ENCODE peak calls at places on chromosomes 1 and 21, in four cellular contexts. One of them, this sample, is unnamed.
A peak's percentile ranks its signal among the peaks of the same experiment; 100 is the strongest.

GRCh38 chr1:157111396-157112165 is 12.0 kb upstream of the ETV3L start:
- DNase-seq in mesendoderm: peak; percentile 66
- DNase-seq in ovary: no peak
- DNase-seq in AG04450: no peak
- DNase-seq in this sample: no peak

GRCh38 chr1:173628888-173629287 is 6.2 kb upstream of the TEX50 start:
- DNase-seq in AG04450: no peak
- DNase-seq in ovary: no peak
- DNase-seq in mesendoderm: peak; percentile 26
- DNase-seq in this sample: no peak

GRCh38 chr1:213658508-213658907 is 329.3 kb upstream of the PROX1 start:
- DNase-seq in mesendoderm: no peak
- DNase-seq in AG04450: no peak
- DNase-seq in ovary: no peak
- DNase-seq in this sample: no peak

GRCh38 chr1:1001057-1001630 is 1.2 kb upstream of the HES4 start:
- DNase-seq in AG04450: no peak
- DNase-seq in mesendoderm: no peak
- DNase-seq in ovary: peak; percentile 36
- DNase-seq in this sample: no peak

GRCh38 chr1:96520542-96520941 is 201.0 kb upstream of the PTBP2 start:
- DNase-seq in mesendoderm: no peak
- DNase-seq in AG04450: no peak
- DNase-seq in ovary: no peak
- DNase-seq in this sample: no peak

GRCh38 chr1:164719676-164720075 is 160.7 kb downstream of the PBX1 start:
- DNase-seq in AG04450: no peak
- DNase-seq in ovary: no peak
- DNase-seq in mesendoderm: no peak
- DNase-seq in this sample: no peak

GRCh38 chr1:43267291-43267805 is 2.4 kb upstream of the TMEM125 start:
- DNase-seq in mesendoderm: peak; percentile 65
- DNase-seq in AG04450: peak; percentile 62
- DNase-seq in ovary: no peak
- DNase-seq in this sample: no peak

GRCh38 chr1:246782120-246782900 is 58.1 kb downstream of the SCCPDH start:
- DNase-seq in mesendoderm: no peak
- DNase-seq in AG04450: peak; percentile 78
- DNase-seq in ovary: peak; percentile 68
- DNase-seq in this sample: no peak

GRCh38 chr1:23122023-23122738 is 46.5 kb downstream of the LUZP1 start:
- DNase-seq in AG04450: no peak
- DNase-seq in ovary: peak; percentile 47
- DNase-seq in mesendoderm: peak; percentile 44
- DNase-seq in this sample: no peak

GRCh38 chr1:2935766-2936390 is 85.4 kb upstream of the ACTRT2 start:
- DNase-seq in mesendoderm: no peak
- DNase-seq in ovary: no peak
- DNase-seq in AG04450: no peak
- DNase-seq in this sample: no peak

GRCh38 chr1:95562230-95562629 is 328.2 kb downstream of the RWDD3 start:
- DNase-seq in ovary: no peak
- DNase-seq in mesendoderm: no peak
- DNase-seq in AG04450: no peak
- DNase-seq in this sample: no peak

GRCh38 chr1:91091812-91092211 is 70.0 kb upstream of the ZNF644 start:
- DNase-seq in AG04450: no peak
- DNase-seq in ovary: no peak
- DNase-seq in mesendoderm: no peak
- DNase-seq in this sample: no peak

GRCh38 chr1:59367269-59368006 is 70.5 kb downstream of the FGGY start:
- DNase-seq in ovary: peak; percentile 82
- DNase-seq in mesendoderm: peak; percentile 44
- DNase-seq in AG04450: peak; percentile 82
- DNase-seq in this sample: no peak

GRCh38 chr1:185886671-185887070 is 152.5 kb downstream of the HMCN1 start:
- DNase-seq in AG04450: no peak
- DNase-seq in ovary: no peak
- DNase-seq in mesendoderm: no peak
- DNase-seq in this sample: no peak

GRCh38 chr1:3071507-3072177 is 2.6 kb downstream of the PRDM16 start:
- DNase-seq in ovary: no peak
- DNase-seq in AG04450: no peak
- DNase-seq in mesendoderm: no peak
- DNase-seq in this sample: no peak

GRCh38 chr21:42520628-42521253 is 7.1 kb downstream of the SLC37A1 start:
- DNase-seq in ovary: no peak
- DNase-seq in mesendoderm: peak; percentile 35
- DNase-seq in AG04450: no peak
- DNase-seq in this sample: no peak

GRCh38 chr1:63773815-63774616 is at the start of gene ROR1:
- DNase-seq in AG04450: no peak
- DNase-seq in mesendoderm: peak; percentile 94
- DNase-seq in ovary: peak; percentile 90
- DNase-seq in this sample: no peak

GRCh38 chr1:167431261-167431908 is 86.9 kb downstream of the CD247 start:
- DNase-seq in mesendoderm: no peak
- DNase-seq in AG04450: no peak
- DNase-seq in ovary: no peak
- DNase-seq in this sample: no peak

GRCh38 chr1:78038071-78038470 is 7.7 kb upstream of the GIPC2 start:
- DNase-seq in AG04450: peak; percentile 32
- DNase-seq in mesendoderm: no peak
- DNase-seq in ovary: no peak
- DNase-seq in this sample: no peak

GRCh38 chr1:245091818-245092637 is 62.8 kb upstream of the KIF26B start:
- DNase-seq in AG04450: peak; percentile 92
- DNase-seq in mesendoderm: peak; percentile 70
- DNase-seq in ovary: peak; percentile 41
- DNase-seq in this sample: peak; percentile 69

GRCh38 chr1:222911866-222912265 is 97.0 kb downstream of the DISP1 start:
- DNase-seq in ovary: no peak
- DNase-seq in mesendoderm: no peak
- DNase-seq in AG04450: no peak
- DNase-seq in this sample: no peak

GRCh38 chr1:242629396-242629795 is 104.9 kb upstream of the PLD5 start:
- DNase-seq in AG04450: no peak
- DNase-seq in ovary: no peak
- DNase-seq in mesendoderm: no peak
- DNase-seq in this sample: peak; percentile 75

GRCh38 chr21:21624674-21625073 is 626.5 kb downstream of the NCAM2 start:
- DNase-seq in ovary: no peak
- DNase-seq in AG04450: peak; percentile 26
- DNase-seq in mesendoderm: no peak
- DNase-seq in this sample: no peak

GRCh38 chr1:183432548-183432875 is 14.3 kb upstream of the NMNAT2 start:
- DNase-seq in ovary: no peak
- DNase-seq in mesendoderm: no peak
- DNase-seq in AG04450: no peak
- DNase-seq in this sample: peak; percentile 13

GRCh38 chr1:1199141-1199960 is 7.0 kb downstream of the TNFRSF18 start:
- DNase-seq in ovary: peak; percentile 24
- DNase-seq in AG04450: no peak
- DNase-seq in mesendoderm: no peak
- DNase-seq in this sample: no peak

GRCh38 chr1:23168079-23168461 is 586 bp downstream of the LUZP1 start:
- DNase-seq in mesendoderm: no peak
- DNase-seq in ovary: peak; percentile 52
- DNase-seq in AG04450: no peak
- DNase-seq in this sample: no peak

GRCh38 chr1:222643603-222643936 is 25.7 kb downstream of the MIA3 start:
- DNase-seq in mesendoderm: no peak
- DNase-seq in AG04450: no peak
- DNase-seq in ovary: no peak
- DNase-seq in this sample: no peak

GRCh38 chr1:35452086-35452485 is 105.1 kb downstream of the KIAA0319L start:
- DNase-seq in mesendoderm: no peak
- DNase-seq in AG04450: peak; percentile 32
- DNase-seq in ovary: peak; percentile 52
- DNase-seq in this sample: no peak

GRCh38 chr1:5643360-5644090 is 348.7 kb downstream of the NPHP4 start:
- DNase-seq in ovary: no peak
- DNase-seq in AG04450: no peak
- DNase-seq in mesendoderm: no peak
- DNase-seq in this sample: no peak

GRCh38 chr1:15730423-15730822 is 5.6 kb upstream of the SLC25A34 start:
- DNase-seq in mesendoderm: no peak
- DNase-seq in ovary: no peak
- DNase-seq in AG04450: no peak
- DNase-seq in this sample: no peak

GRCh38 chr21:17931080-17931479 is 111.9 kb upstream of the C21orf91 start:
- DNase-seq in AG04450: no peak
- DNase-seq in mesendoderm: peak; percentile 41
- DNase-seq in ovary: no peak
- DNase-seq in this sample: no peak

GRCh38 chr21:27190601-27191000 is 223.7 kb upstream of the ADAMTS5 start:
- DNase-seq in AG04450: no peak
- DNase-seq in mesendoderm: no peak
- DNase-seq in ovary: no peak
- DNase-seq in this sample: no peak

GRCh38 chr1:21314797-21315396 is 24.6 kb upstream of the ECE1 start:
- DNase-seq in ovary: no peak
- DNase-seq in mesendoderm: no peak
- DNase-seq in AG04450: no peak
- DNase-seq in this sample: no peak

GRCh38 chr1:21312407-21312992 is 22.2 kb upstream of the ECE1 start:
- DNase-seq in AG04450: no peak
- DNase-seq in ovary: no peak
- DNase-seq in mesendoderm: no peak
- DNase-seq in this sample: no peak

GRCh38 chr1:21311016-21311415 is 20.8 kb upstream of the ECE1 start:
- DNase-seq in AG04450: no peak
- DNase-seq in mesendoderm: no peak
- DNase-seq in ovary: peak; percentile 47
- DNase-seq in this sample: no peak

GRCh38 chr1:21313886-21314796 is 23.9 kb upstream of the ECE1 start:
- DNase-seq in AG04450: no peak
- DNase-seq in mesendoderm: no peak
- DNase-seq in ovary: peak; percentile 75
- DNase-seq in this sample: no peak

GRCh38 chr1:21313146-21313885 is 23.1 kb upstream of the ECE1 start:
- DNase-seq in mesendoderm: no peak
- DNase-seq in ovary: peak; percentile 57
- DNase-seq in AG04450: no peak
- DNase-seq in this sample: no peak
- H3K27ac ChIP-seq in mesendoderm: no peak overlapping the region
- H3K27ac ChIP-seq in ovary: peak overlapping the region; percentile 45
- H3K27ac ChIP-seq in AG04450: peak overlapping the region; percentile 21
- H3K27ac ChIP-seq in this sample: no peak overlapping the region

DNA sequence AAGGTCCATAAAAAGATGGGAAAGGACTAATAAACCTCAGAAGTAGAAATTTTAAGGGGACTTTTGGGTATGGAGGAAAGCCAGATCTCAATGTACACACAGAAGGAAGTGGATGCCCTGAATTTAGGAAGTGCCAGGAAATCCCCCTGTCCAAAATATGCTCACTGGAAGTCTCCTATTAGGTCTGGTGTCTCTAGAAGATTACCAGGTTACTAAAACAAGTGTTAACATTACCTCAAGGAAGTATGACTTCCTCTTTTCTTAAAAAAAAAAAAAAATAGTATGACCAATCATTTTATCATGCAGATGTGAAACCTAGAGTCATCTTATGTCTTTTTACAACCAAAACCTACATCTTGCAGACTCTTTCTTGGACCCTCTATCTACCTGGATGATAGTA is 30.7 kb downstream of the CD58 start:
- DNase-seq in AG04450: no peak
- DNase-seq in mesendoderm: no peak
- DNase-seq in ovary: no peak
- DNase-seq in this sample: no peak
- H3K27ac ChIP-seq in AG04450: no peak overlapping the region
- H3K27ac ChIP-seq in mesendoderm: no peak overlapping the region
- H3K27ac ChIP-seq in ovary: no peak overlapping the region
- H3K27ac ChIP-seq in this sample: peak overlapping the region; percentile 25

DNA sequence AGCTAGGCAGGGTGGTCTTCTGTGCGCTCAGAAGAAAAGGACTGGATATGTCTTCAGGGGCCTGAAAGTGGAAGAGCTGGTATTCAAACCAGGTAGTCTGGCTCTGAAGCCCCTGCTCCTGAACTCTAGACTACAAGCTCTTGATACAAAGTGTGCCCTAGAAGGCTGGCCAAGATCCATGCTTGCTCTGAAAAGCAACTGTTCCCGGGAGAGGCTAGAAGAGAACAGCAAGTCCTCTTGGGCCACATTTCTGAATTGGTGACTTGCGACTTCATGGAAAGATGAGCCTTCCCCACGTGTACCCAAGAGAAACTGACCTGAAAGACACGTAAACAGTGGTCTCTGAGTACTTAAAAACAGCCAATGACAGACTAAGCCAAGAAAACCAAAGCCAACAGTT is 123.3 kb upstream of the GRIK3 start:
- DNase-seq in AG04450: no peak
- DNase-seq in mesendoderm: no peak
- DNase-seq in ovary: no peak
- DNase-seq in this sample: no peak
- H3K27ac ChIP-seq in AG04450: no peak overlapping the region
- H3K27ac ChIP-seq in mesendoderm: no peak overlapping the region
- H3K27ac ChIP-seq in ovary: no peak overlapping the region
- H3K27ac ChIP-seq in this sample: no peak overlapping the region

GRCh38 chr21:38822754-38823374 is 17.1 kb downstream of the ETS2 start:
- DNase-seq in ovary: no peak
- DNase-seq in mesendoderm: no peak
- DNase-seq in AG04450: no peak
- DNase-seq in this sample: no peak
- H3K27ac ChIP-seq in ovary: no peak overlapping the region
- H3K27ac ChIP-seq in mesendoderm: no peak overlapping the region
- H3K27ac ChIP-seq in AG04450: peak overlapping the region; percentile 54
- H3K27ac ChIP-seq in this sample: no peak overlapping the region

DNA sequence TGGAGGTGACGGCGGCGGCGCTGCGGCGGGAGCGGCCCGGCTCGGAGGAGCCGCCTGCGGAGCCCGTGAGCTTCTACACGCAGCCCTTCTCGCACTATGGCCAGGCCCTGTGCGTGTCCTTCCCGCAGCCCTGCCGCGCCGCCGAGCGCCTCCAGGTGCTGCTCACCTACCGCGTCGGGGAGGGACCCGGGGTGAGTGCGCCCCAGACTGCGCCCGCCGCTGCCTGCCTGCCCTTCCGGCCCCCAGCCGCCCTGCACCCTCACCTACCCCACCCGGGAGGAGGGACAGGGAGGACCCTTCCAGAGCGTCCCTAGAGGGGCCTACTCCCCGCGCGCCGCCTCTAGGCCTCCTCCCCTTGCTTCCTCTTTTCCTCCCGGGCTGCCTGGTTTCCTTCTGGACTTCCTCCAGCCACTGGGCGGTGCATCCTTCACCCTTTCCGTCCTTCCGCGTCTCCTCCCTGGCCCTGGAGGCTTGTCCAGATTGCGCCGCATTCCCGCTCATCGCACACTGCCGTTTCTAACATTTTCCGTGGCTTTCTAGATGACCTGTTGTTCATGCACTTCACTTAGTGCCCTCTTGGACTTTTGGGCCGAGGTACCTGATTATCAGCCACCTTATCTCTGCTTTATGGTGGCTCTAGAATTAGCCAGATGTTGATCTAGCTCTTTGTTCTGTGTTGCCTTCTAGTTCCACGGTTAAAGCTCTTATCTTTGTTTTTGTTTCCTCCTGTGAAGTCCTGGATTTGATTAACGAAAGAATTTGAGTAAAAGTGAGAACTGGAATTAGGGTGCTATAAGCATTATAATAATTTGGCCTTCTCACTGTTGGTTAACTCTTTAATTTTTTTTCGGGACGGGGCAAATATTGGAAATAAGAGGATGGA is 716 bp downstream of the RNPEP start:
- DNase-seq in AG04450: peak; percentile 43
- DNase-seq in ovary: peak; percentile 83
- DNase-seq in mesendoderm: peak; percentile 84
- DNase-seq in this sample: no peak
- H3K27ac ChIP-seq in AG04450: peak overlapping the region; percentile 61
- H3K27ac ChIP-seq in ovary: peak overlapping the region; percentile 76
- H3K27ac ChIP-seq in mesendoderm: peak overlapping the region; percentile 18
- H3K27ac ChIP-seq in this sample: peak overlapping the region; percentile 81

This sample was measured in keratinocyte.